ENCODE peak calls at places on chromosomes 13 and 19, in five cellular contexts. J, M, V, P and H are unnamed samples.

GRCh38 chr19:34603003-34603402 is 74.0 kb downstream of the SCGB2B2 start:
- DNase-seq in V (no peak), J (no peak), M (no peak), P (no peak), H (no peak)

GRCh38 chr19:30666301-30666803 is 294.2 kb downstream of the ZNF536 start:
- DNase-seq in M (peak; percentile 35), J (peak; percentile 76), P (peak; percentile 82), V (peak; percentile 25), H (peak; percentile 33)

GRCh38 chr13:44149821-44150220 is 223.8 kb upstream of the SERP2 start:
- DNase-seq in P (no peak), J (no peak), V (no peak), M (no peak), H (no peak)

GRCh38 chr13:24842533-24843278 is 78.7 kb downstream of the RNF17 start:
- DNase-seq in J (no peak), M (no peak), V (no peak), P (no peak), H (no peak)

GRCh38 chr19:58577581-58578429 is 4.7 kb upstream of the MZF1 start:
- DNase-seq in M (no peak), J (peak; percentile 38), V (no peak), P (no peak), H (no peak)

GRCh38 chr13:86002921-86003488 is 203.8 kb upstream of the SLITRK6 start:
- DNase-seq in M (no peak), P (no peak), J (peak; percentile 11), V (no peak), H (no peak)

GRCh38 chr19:2239173-2239572 is 2.5 kb downstream of the SF3A2 start:
- DNase-seq in M (no peak), P (no peak), V (no peak), J (no peak), H (no peak)

GRCh38 chr13:79393564-79394249 is 12.3 kb downstream of the RBM26 start:
- DNase-seq in P (no peak), J (no peak), V (peak; percentile 51), M (no peak), H (no peak)

GRCh38 chr13:113860579-113861432 is 3.1 kb downstream of the GAS6 start:
- DNase-seq in M (no peak), P (peak; percentile 87), J (peak; percentile 66), V (no peak), H (peak; percentile 72)

GRCh38 chr13:109655206-109655600 is 131.2 kb downstream of the IRS2 start:
- DNase-seq in M (no peak), J (no peak), P (no peak), V (no peak), H (no peak)
- H3K4me1 ChIP-seq in M (no peaks in the 10 kb centered on the region), J (no peaks in the 10 kb centered on the region), P (no peaks in the 10 kb centered on the region), V (no peaks in the 10 kb centered on the region), H (no peaks in the 10 kb centered on the region)

GRCh38 chr13:27449936-27450828 is at the start of gene MTIF3:
- DNase-seq in M (peak; percentile 92), J (peak; percentile 98), P (peak; percentile 99), V (peak; percentile 98), H (peak; percentile 95)
- H3K4me1 ChIP-seq in M (peaks cover 10% of the 10 kb centered on the region), J (peaks cover 7% of the 10 kb centered on the region), P (peaks cover 15% of the 10 kb centered on the region), V (peaks cover 53% of the 10 kb centered on the region), H (no peaks in the 10 kb centered on the region)

GRCh38 chr19:11194173-11194572 is 3.2 kb downstream of the KANK2 start:
- DNase-seq in J (no peak), V (no peak), M (no peak), P (no peak), H (no peak)

GRCh38 chr19:11196406-11197287 is 698 bp downstream of the KANK2 start:
- DNase-seq in M (no peak), V (no peak), P (peak; percentile 61), J (peak; percentile 87), H (peak; percentile 60)

GRCh38 chr19:11195681-11196080 is 1.7 kb downstream of the KANK2 start:
- DNase-seq in P (no peak), J (peak; percentile 2), V (no peak), M (no peak), H (no peak)

GRCh38 chr19:11194657-11195056 is 2.7 kb downstream of the KANK2 start:
- DNase-seq in P (no peak), V (no peak), J (peak; percentile 70), M (no peak), H (no peak)

DNA sequence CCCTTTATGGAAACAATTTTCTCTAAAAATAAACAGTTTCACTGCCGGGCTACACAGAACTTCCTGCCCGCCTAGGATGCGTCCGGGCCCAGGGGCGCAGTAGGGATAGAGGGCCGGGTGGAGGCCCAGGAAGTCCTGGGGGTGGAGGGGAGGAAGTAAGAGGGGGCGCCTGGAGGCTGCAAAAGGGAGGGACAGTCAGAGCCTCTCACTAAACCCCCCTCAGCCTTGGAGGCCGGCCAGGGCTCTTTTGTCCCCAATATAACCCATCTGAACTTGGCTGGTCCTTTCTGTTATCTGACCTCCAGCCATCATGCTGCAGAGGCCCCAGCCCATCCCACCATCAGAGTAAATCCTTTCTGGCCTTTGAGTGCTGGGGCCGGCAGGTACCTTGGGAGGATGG is 2.2 kb downstream of the KANK2 start:
- DNase-seq in P (no peak), V (no peak), J (peak; percentile 79), M (no peak), H (no peak)
- H3K4me1 ChIP-seq in P (peaks cover 8% of the 10 kb centered on the region), V (peaks cover 22% of the 10 kb centered on the region), J (peaks cover 11% of the 10 kb centered on the region), M (peaks cover 69% of the 10 kb centered on the region), H (peaks cover 12% of the 10 kb centered on the region)

DNA sequence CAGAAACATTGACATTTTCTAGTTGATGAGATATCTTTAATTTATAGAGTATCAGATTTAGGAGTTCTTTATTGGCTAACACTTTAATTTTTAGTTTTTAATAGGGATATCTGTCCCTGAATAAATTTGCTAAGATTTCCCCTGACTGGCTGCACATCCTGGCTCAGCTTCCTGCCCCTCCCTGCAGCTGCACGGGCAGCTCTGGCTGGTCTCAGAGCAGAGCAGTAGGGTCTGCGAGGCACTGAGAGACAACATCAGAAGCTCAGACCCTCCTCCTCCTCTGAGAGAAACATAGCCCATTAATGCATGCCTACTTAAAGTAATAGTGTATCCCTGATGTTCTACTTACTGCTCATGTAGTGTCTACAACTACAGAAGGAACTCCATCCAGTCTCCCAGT is 139.2 kb downstream of the TNFSF13B start:
- DNase-seq in V (peak; percentile 11), J (no peak), M (no peak), P (no peak), H (no peak)
- H3K4me1 ChIP-seq in V (peaks cover 52% of the 10 kb centered on the region), J (no peaks in the 10 kb centered on the region), M (no peaks in the 10 kb centered on the region), P (no peaks in the 10 kb centered on the region), H (no peaks in the 10 kb centered on the region)